ENCODE peak calls at places on chromosomes 6 and 20, in five cellular contexts. A is H9, J is H1, D is IMR-90, P is mesenchymal stem cell. X is an unnamed sample.
A peak's percentile ranks its signal among the peaks of the same experiment; 100 is the strongest.

GRCh38 chr20:33229843-33230242 is 6.0 kb upstream of the BPIFA1 start:
- DNase-seq in D (no peak), P (no peak), A (no peak), J (no peak), X (no peak)

GRCh38 chr20:25073544-25073943 is 8.4 kb downstream of the VSX1 start:
- DNase-seq in D (no peak), A (peak; percentile 36), J (peak; percentile 37), P (no peak), X (no peak)

GRCh38 chr6:39065561-39065960 is 17.0 kb downstream of the GLP1R start:
- DNase-seq in D (no peak), A (no peak), J (no peak), P (no peak), X (no peak)

GRCh38 chr20:61881416-61881815 is 184.3 kb downstream of the TAF4 start:
- DNase-seq in J (no peak), P (no peak), D (no peak), A (no peak), X (no peak)

GRCh38 chr6:169244684-169245383 is 8.8 kb downstream of the THBS2 start:
- DNase-seq in A (no peak), D (no peak), P (no peak), J (no peak), X (no peak)

GRCh38 chr6:139732451-139732850 is 358.0 kb upstream of the CITED2 start:
- DNase-seq in P (peak; percentile 46), D (peak; percentile 78), A (no peak), J (no peak), X (no peak)

GRCh38 chr6:10569392-10570127 is 48.4 kb downstream of the GCNT2 start:
- DNase-seq in P (no peak), D (no peak), A (no peak), J (no peak), X (no peak)

GRCh38 chr20:23161968-23162696 is 76.0 kb upstream of the CD93 start:
- DNase-seq in D (no peak), A (peak; percentile 22), J (peak; percentile 16), P (peak; percentile 25), X (no peak)

GRCh38 chr6:52261229-52261628 is 16.9 kb upstream of the IL17F start:
- DNase-seq in P (peak; percentile 28), D (peak; percentile 87), A (no peak), J (no peak), X (no peak)

GRCh38 chr20:19502169-19502568 is 255.9 kb upstream of the RIN2 start:
- DNase-seq in A (no peak), D (no peak), P (no peak), J (no peak), X (no peak)

GRCh38 chr6:37928217-37928616 is 108.7 kb downstream of the ZFAND3 start:
- DNase-seq in D (no peak), A (no peak), J (no peak), P (no peak), X (no peak)

GRCh38 chr6:47129129-47129528 is 87.0 kb upstream of the ADGRF1 start:
- DNase-seq in D (no peak), A (no peak), P (peak; percentile 28), J (no peak), X (no peak)
- H2BK15ac ChIP-seq in D (peak overlapping the region; percentile 34), A (no peak overlapping the region), P (no peak overlapping the region), J (no peak overlapping the region), X (no peak overlapping the region)

DNA sequence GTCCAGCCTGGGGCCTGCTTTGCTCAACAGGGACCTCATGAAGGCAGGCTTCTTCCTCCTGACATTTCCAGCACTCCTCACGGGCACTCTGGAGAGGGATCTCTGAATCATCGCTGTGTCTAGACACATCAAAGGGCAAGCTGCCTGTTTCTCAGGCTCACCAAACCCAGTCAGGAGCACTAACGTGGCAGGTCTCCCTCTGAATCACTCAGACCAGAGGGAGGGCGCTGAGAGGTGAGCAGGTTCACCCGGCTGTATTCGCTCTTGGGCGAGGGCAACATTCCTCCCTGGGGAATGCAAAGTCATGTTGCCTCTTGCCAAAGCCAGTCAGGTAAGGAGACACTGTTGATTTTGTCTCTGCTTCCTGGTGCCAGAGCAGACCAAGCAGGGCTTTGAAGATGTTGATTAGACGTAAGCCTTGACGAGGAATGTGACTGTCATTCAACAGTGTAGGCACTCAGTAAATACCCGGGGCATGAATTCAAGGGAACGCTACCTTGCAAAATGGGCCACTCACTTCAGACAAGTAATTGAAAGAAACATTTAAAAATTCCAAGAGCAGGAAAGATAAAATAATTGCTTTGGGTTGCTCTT is 50.1 kb downstream of the CYP24A1 start:
- DNase-seq in J (peak; percentile 51), P (peak; percentile 91), D (peak; percentile 93), A (peak; percentile 91), X (no peak)
- H2AFZ ChIP-seq in J (peak overlapping the region; percentile 92), P (no peak overlapping the region), D (peak overlapping the region; percentile 71), A (no peak overlapping the region), X (no peak overlapping the region)

GRCh38 chr20:51331466-51331865 is 211.1 kb downstream of the NFATC2 start:
- DNase-seq in J (no peak), P (no peak), D (peak; percentile 46), A (no peak), X (no peak)

GRCh38 chr20:51335329-51335841 is 207.1 kb downstream of the NFATC2 start:
- DNase-seq in D (peak; percentile 100), P (peak; percentile 100), A (no peak), J (no peak), X (no peak)

GRCh38 chr20:51333971-51334370 is 208.5 kb downstream of the NFATC2 start:
- DNase-seq in J (no peak), A (no peak), P (no peak), D (no peak), X (no peak)

GRCh38 chr20:51334609-51335008 is 207.9 kb downstream of the NFATC2 start:
- DNase-seq in D (no peak), P (no peak), J (no peak), A (no peak), X (no peak)

GRCh38 chr20:51333446-51333845 is 209.1 kb downstream of the NFATC2 start:
- DNase-seq in D (no peak), P (no peak), J (no peak), A (no peak), X (no peak)
- H2AK5ac ChIP-seq in D (peak overlapping the region; percentile 100), P (peak overlapping the region; percentile 62), J (no peak overlapping the region), A (no peak overlapping the region), X (no peak overlapping the region)

GRCh38 chr6:121867095-121867494 is 431.6 kb downstream of the GJA1 start:
- DNase-seq in A (no peak), P (no peak), J (no peak), D (no peak), X (no peak)

GRCh38 chr6:121868191-121868590 is 432.7 kb downstream of the GJA1 start:
- DNase-seq in D (peak; percentile 44), A (no peak), P (peak; percentile 11), J (no peak), X (no peak)

GRCh38 chr6:121865811-121866210 is 430.4 kb downstream of the GJA1 start:
- DNase-seq in D (no peak), A (no peak), J (no peak), P (no peak), X (no peak)
- H2BK15ac ChIP-seq in D (peak overlapping the region; percentile 43), A (no peak overlapping the region), J (no peak overlapping the region), P (no peak overlapping the region), X (no peak overlapping the region)

DNA sequence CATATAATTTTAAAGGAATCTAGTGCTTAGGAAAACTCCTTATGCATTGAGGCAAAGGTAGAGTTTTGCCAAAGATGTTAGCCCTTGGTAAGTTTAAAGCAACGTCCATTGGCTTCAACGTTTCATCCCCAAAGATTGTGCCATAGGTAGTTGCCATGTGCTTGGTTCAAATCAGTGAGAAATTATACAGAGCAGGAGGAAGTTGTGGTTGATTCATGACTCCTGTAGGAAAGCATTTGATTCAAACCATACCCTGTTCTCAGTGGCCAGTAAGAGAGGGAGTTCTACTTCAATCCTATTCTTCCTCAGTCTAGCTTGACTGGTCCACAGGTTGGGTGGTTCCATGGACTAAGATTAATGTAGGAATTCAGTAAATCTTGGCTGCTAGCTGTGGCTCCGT is 535.6 kb downstream of the QKI start:
- DNase-seq in P (no peak), J (no peak), D (peak; percentile 50), A (no peak), X (no peak)
- H2AFZ ChIP-seq in P (no peak overlapping the region), J (no peak overlapping the region), D (no peak overlapping the region), A (no peak overlapping the region), X (no peak overlapping the region)

GRCh38 chr20:47664068-47664437 is 121.2 kb downstream of the SULF2 start:
- DNase-seq in J (no peak), D (no peak), A (no peak), P (no peak), X (no peak)

GRCh38 chr20:47666304-47666703 is 119.0 kb downstream of the SULF2 start:
- DNase-seq in D (no peak), P (no peak), J (no peak), A (no peak), X (no peak)

GRCh38 chr20:47667086-47667485 is 118.2 kb downstream of the SULF2 start:
- DNase-seq in D (no peak), J (no peak), A (no peak), P (no peak), X (no peak)

GRCh38 chr20:47664744-47665143 is 120.5 kb downstream of the SULF2 start:
- DNase-seq in P (no peak), J (no peak), D (no peak), A (no peak), X (no peak)

GRCh38 chr20:47665221-47665991 is 119.9 kb downstream of the SULF2 start:
- DNase-seq in P (no peak), D (no peak), J (no peak), A (no peak), X (no peak)
- H2AK5ac ChIP-seq in P (no peak overlapping the region), D (no peak overlapping the region), J (no peak overlapping the region), A (no peak overlapping the region), X (peak overlapping the region; percentile 59)

GRCh38 chr6:28357036-28357435 is 7.3 kb downstream of the ZKSCAN3 start:
- DNase-seq in A (no peak), P (peak; percentile 78), J (no peak), D (peak; percentile 61), X (no peak)
- H2BK15ac ChIP-seq in A (no peak overlapping the region), P (no peak overlapping the region), J (peak overlapping the region; percentile 2), D (peak overlapping the region; percentile 81), X (no peak overlapping the region)

GRCh38 chr6:69069881-69070280 is 434.8 kb downstream of the ADGRB3 start:
- DNase-seq in J (no peak), P (no peak), D (no peak), A (no peak), X (no peak)

GRCh38 chr6:69072796-69073195 is 437.7 kb downstream of the ADGRB3 start:
- DNase-seq in P (no peak), J (no peak), A (no peak), D (no peak), X (no peak)
- H2AFZ ChIP-seq in P (no peak overlapping the region), J (no peak overlapping the region), A (no peak overlapping the region), D (no peak overlapping the region), X (no peak overlapping the region)

GRCh38 chr20:36465109-36466080 is 75.9 kb upstream of the MYL9 start:
- DNase-seq in A (peak; percentile 64), J (no peak), D (peak; percentile 88), P (peak; percentile 87), X (no peak)
- H2AK5ac ChIP-seq in A (no peak overlapping the region), J (no peak overlapping the region), D (peak overlapping the region; percentile 84), P (peak overlapping the region; percentile 50), X (no peak overlapping the region)